ENCODE peak calls at places on chromosomes 13 and 19, in four cellular contexts. One of them, this sample, is unnamed.

GRCh38 chr19:11581740-11582139 is 4.3 kb upstream of the ACP5 start:
- DNase-seq in brain microvascular endothelial cell: peak
- DNase-seq in breast epithelium: no peak
- DNase-seq in body of pancreas: no peak
- DNase-seq in this sample: no peak

GRCh38 chr19:51372021-51372648 is 319 bp downstream of the NKG7 start:
- DNase-seq in body of pancreas: no peak
- DNase-seq in breast epithelium: no peak
- DNase-seq in brain microvascular endothelial cell: no peak
- DNase-seq in this sample: no peak

GRCh38 chr13:98653471-98653985 is 76.6 kb upstream of the STK24 start:
- DNase-seq in breast epithelium: peak
- DNase-seq in body of pancreas: peak
- DNase-seq in brain microvascular endothelial cell: peak
- DNase-seq in this sample: no peak

GRCh38 chr19:55473201-55473600 is 3.2 kb upstream of the ZNF628 start:
- DNase-seq in brain microvascular endothelial cell: no peak
- DNase-seq in body of pancreas: no peak
- DNase-seq in breast epithelium: no peak
- DNase-seq in this sample: no peak

GRCh38 chr13:99304541-99304940 is 2.7 kb downstream of the GPR183 start:
- DNase-seq in body of pancreas: no peak
- DNase-seq in brain microvascular endothelial cell: no peak
- DNase-seq in breast epithelium: no peak
- DNase-seq in this sample: no peak

GRCh38 chr13:112881656-112882554 is 87.1 kb upstream of the MCF2L start:
- DNase-seq in breast epithelium: no peak
- DNase-seq in brain microvascular endothelial cell: no peak
- DNase-seq in body of pancreas: no peak
- DNase-seq in this sample: no peak

GRCh38 chr13:64817721-64818120 is 2412.4 kb downstream of the PCDH9 start:
- DNase-seq in breast epithelium: no peak
- DNase-seq in body of pancreas: no peak
- DNase-seq in brain microvascular endothelial cell: peak
- DNase-seq in this sample: no peak

GRCh38 chr13:37565425-37565824 is 33.1 kb downstream of the POSTN start:
- DNase-seq in breast epithelium: no peak
- DNase-seq in body of pancreas: no peak
- DNase-seq in brain microvascular endothelial cell: no peak
- DNase-seq in this sample: no peak

GRCh38 chr13:73242515-73243015 is 183.8 kb downstream of the KLF5 start:
- DNase-seq in brain microvascular endothelial cell: no peak
- DNase-seq in body of pancreas: no peak
- DNase-seq in breast epithelium: no peak
- DNase-seq in this sample: no peak

GRCh38 chr13:111898956-111899713 is 167.8 kb upstream of the SOX1 start:
- DNase-seq in brain microvascular endothelial cell: no peak
- DNase-seq in breast epithelium: peak
- DNase-seq in body of pancreas: no peak
- DNase-seq in this sample: peak

GRCh38 chr19:12871681-12872080 is 9.6 kb downstream of the DNASE2 start:
- DNase-seq in brain microvascular endothelial cell: no peak
- DNase-seq in body of pancreas: no peak
- DNase-seq in breast epithelium: no peak
- DNase-seq in this sample: no peak

GRCh38 chr13:42102961-42103688 is 54.7 kb downstream of the DGKH start:
- DNase-seq in body of pancreas: no peak
- DNase-seq in breast epithelium: no peak
- DNase-seq in brain microvascular endothelial cell: no peak
- DNase-seq in this sample: no peak

GRCh38 chr13:109314101-109314500 is 472.3 kb downstream of the IRS2 start:
- DNase-seq in body of pancreas: peak
- DNase-seq in brain microvascular endothelial cell: no peak
- DNase-seq in breast epithelium: no peak
- DNase-seq in this sample: no peak

GRCh38 chr13:26742691-26743358 is 17.8 kb downstream of the GPR12 start:
- DNase-seq in breast epithelium: no peak
- DNase-seq in body of pancreas: no peak
- DNase-seq in brain microvascular endothelial cell: no peak
- DNase-seq in this sample: no peak

GRCh38 chr19:18871543-18871942 is 24.4 kb downstream of the CERS1 start:
- DNase-seq in body of pancreas: no peak
- DNase-seq in brain microvascular endothelial cell: no peak
- DNase-seq in breast epithelium: no peak
- DNase-seq in this sample: no peak

GRCh38 chr19:55178781-55179569 is 1.1 kb downstream of the SYT5 start:
- DNase-seq in breast epithelium: no peak
- DNase-seq in body of pancreas: peak
- DNase-seq in brain microvascular endothelial cell: peak
- DNase-seq in this sample: no peak

GRCh38 chr19:40601061-40601973 is at the start of gene LTBP4:
- DNase-seq in breast epithelium: no peak
- DNase-seq in body of pancreas: peak
- DNase-seq in brain microvascular endothelial cell: no peak
- DNase-seq in this sample: peak

GRCh38 chr13:98450495-98451167 is 126.3 kb downstream of the STK24 start:
- DNase-seq in breast epithelium: no peak
- DNase-seq in body of pancreas: no peak
- DNase-seq in brain microvascular endothelial cell: no peak
- DNase-seq in this sample: no peak

GRCh38 chr13:38803566-38803965 is 116.7 kb downstream of the FREM2 start:
- DNase-seq in body of pancreas: no peak
- DNase-seq in brain microvascular endothelial cell: no peak
- DNase-seq in breast epithelium: no peak
- DNase-seq in this sample: no peak

GRCh38 chr13:91132381-91132780 is 215.1 kb upstream of the MIR17HG start:
- DNase-seq in breast epithelium: no peak
- DNase-seq in brain microvascular endothelial cell: no peak
- DNase-seq in body of pancreas: no peak
- DNase-seq in this sample: no peak

GRCh38 chr13:44437356-44438233 is 64.0 kb downstream of the SERP2 start:
- DNase-seq in body of pancreas: no peak
- DNase-seq in brain microvascular endothelial cell: no peak
- DNase-seq in breast epithelium: no peak
- DNase-seq in this sample: no peak

GRCh38 chr13:109180905-109181425 is 551.6 kb downstream of the MYO16 start:
- DNase-seq in body of pancreas: no peak
- DNase-seq in breast epithelium: no peak
- DNase-seq in brain microvascular endothelial cell: peak
- DNase-seq in this sample: no peak

GRCh38 chr13:27427663-27428062 is 3.2 kb downstream of the GTF3A start:
- DNase-seq in breast epithelium: no peak
- DNase-seq in brain microvascular endothelial cell: no peak
- DNase-seq in body of pancreas: no peak
- DNase-seq in this sample: no peak

GRCh38 chr13:113907637-113908617 is 44.1 kb upstream of the GAS6 start:
- DNase-seq in brain microvascular endothelial cell: no peak
- DNase-seq in body of pancreas: peak
- DNase-seq in breast epithelium: peak
- DNase-seq in this sample: peak

GRCh38 chr19:53993448-53993847 is 2.0 kb downstream of the CACNG6 start:
- DNase-seq in body of pancreas: no peak
- DNase-seq in brain microvascular endothelial cell: no peak
- DNase-seq in breast epithelium: no peak
- DNase-seq in this sample: no peak

GRCh38 chr19:28067882-28068281 is 1145.1 kb downstream of the UQCRFS1 start:
- DNase-seq in brain microvascular endothelial cell: no peak
- DNase-seq in body of pancreas: no peak
- DNase-seq in breast epithelium: no peak
- DNase-seq in this sample: no peak

GRCh38 chr13:50951366-50951765 is 41.8 kb downstream of the RNASEH2B start:
- DNase-seq in breast epithelium: no peak
- DNase-seq in body of pancreas: no peak
- DNase-seq in brain microvascular endothelial cell: no peak
- DNase-seq in this sample: no peak

GRCh38 chr19:8242212-8242821 is 33.1 kb downstream of the CERS4 start:
- DNase-seq in breast epithelium: no peak
- DNase-seq in body of pancreas: no peak
- DNase-seq in brain microvascular endothelial cell: no peak
- DNase-seq in this sample: no peak

GRCh38 chr19:27774827-27775226 is 1438.1 kb downstream of the UQCRFS1 start:
- DNase-seq in breast epithelium: no peak
- DNase-seq in brain microvascular endothelial cell: no peak
- DNase-seq in body of pancreas: no peak
- DNase-seq in this sample: no peak

GRCh38 chr13:31322025-31322424 is 122.2 kb downstream of the B3GLCT start:
- DNase-seq in brain microvascular endothelial cell: peak
- DNase-seq in body of pancreas: peak
- DNase-seq in breast epithelium: no peak
- DNase-seq in this sample: no peak

GRCh38 chr19:48868196-48868886 is at the start of gene PLEKHA4:
- DNase-seq in body of pancreas: peak
- DNase-seq in breast epithelium: no peak
- DNase-seq in brain microvascular endothelial cell: no peak
- DNase-seq in this sample: peak

GRCh38 chr19:13610042-13610691 is 103.9 kb upstream of the CACNA1A start:
- DNase-seq in brain microvascular endothelial cell: no peak
- DNase-seq in breast epithelium: no peak
- DNase-seq in body of pancreas: peak
- DNase-seq in this sample: no peak

GRCh38 chr13:83881917-83882625 is at the start of gene SLITRK1:
- DNase-seq in breast epithelium: peak
- DNase-seq in body of pancreas: peak
- DNase-seq in brain microvascular endothelial cell: peak
- DNase-seq in this sample: no peak

DNA sequence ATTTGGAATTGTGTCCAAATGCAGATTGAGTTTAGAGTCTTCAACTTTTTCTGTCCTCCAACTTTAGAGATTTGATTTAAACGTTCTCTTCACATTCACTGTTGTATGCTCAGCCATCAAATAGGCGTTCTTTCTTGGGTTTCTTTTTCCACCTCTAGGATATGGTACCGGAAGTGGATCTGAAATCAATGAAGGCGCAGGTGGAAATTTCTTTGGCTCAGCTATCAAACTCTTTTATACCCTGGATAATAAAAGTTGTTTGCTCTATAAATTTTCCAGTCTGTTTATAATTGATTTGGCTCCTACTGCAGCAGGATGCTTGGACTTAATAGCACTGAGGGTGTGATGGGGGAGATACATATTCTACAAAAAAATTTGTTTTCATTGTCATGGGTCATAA is 1.6 kb downstream of the COG3 start:
- DNase-seq in brain microvascular endothelial cell: no peak
- DNase-seq in body of pancreas: no peak
- DNase-seq in breast epithelium: no peak
- DNase-seq in this sample: no peak
- H3K4me3 ChIP-seq in brain microvascular endothelial cell: peak
- H3K4me3 ChIP-seq in body of pancreas: no peak
- H3K4me3 ChIP-seq in breast epithelium: peak
- H3K4me3 ChIP-seq in this sample: peak

GRCh38 chr13:32426981-32427851 is 714 bp downstream of the N4BP2L1 start:
- DNase-seq in brain microvascular endothelial cell: no peak
- DNase-seq in body of pancreas: peak
- DNase-seq in breast epithelium: peak
- DNase-seq in this sample: peak

GRCh38 chr13:32427852-32428580 is at the start of gene N4BP2L1:
- DNase-seq in body of pancreas: peak
- DNase-seq in brain microvascular endothelial cell: peak
- DNase-seq in breast epithelium: peak
- DNase-seq in this sample: peak

GRCh38 chr13:32425158-32425557 is 2.8 kb downstream of the N4BP2L1 start:
- DNase-seq in brain microvascular endothelial cell: no peak
- DNase-seq in body of pancreas: no peak
- DNase-seq in breast epithelium: no peak
- DNase-seq in this sample: no peak

GRCh38 chr13:32428581-32429072 is 697 bp upstream of the N4BP2L1 start:
- DNase-seq in body of pancreas: no peak
- DNase-seq in breast epithelium: no peak
- DNase-seq in brain microvascular endothelial cell: no peak
- DNase-seq in this sample: no peak

GRCh38 chr13:32426191-32426980 is 1.5 kb downstream of the N4BP2L1 start:
- DNase-seq in breast epithelium: no peak
- DNase-seq in body of pancreas: no peak
- DNase-seq in brain microvascular endothelial cell: no peak
- DNase-seq in this sample: no peak
- H3K27ac ChIP-seq in breast epithelium: peak
- H3K27ac ChIP-seq in body of pancreas: peak
- H3K27ac ChIP-seq in brain microvascular endothelial cell: no peak
- H3K27ac ChIP-seq in this sample: peak

GRCh38 chr13:102772042-102772425 is 1.6 kb downstream of the TEX30 start:
- DNase-seq in breast epithelium: no peak
- DNase-seq in body of pancreas: no peak
- DNase-seq in brain microvascular endothelial cell: no peak
- DNase-seq in this sample: no peak
- H3K4me3 ChIP-seq in breast epithelium: no peak
- H3K4me3 ChIP-seq in body of pancreas: no peak
- H3K4me3 ChIP-seq in brain microvascular endothelial cell: no peak
- H3K4me3 ChIP-seq in this sample: no peak

DNA sequence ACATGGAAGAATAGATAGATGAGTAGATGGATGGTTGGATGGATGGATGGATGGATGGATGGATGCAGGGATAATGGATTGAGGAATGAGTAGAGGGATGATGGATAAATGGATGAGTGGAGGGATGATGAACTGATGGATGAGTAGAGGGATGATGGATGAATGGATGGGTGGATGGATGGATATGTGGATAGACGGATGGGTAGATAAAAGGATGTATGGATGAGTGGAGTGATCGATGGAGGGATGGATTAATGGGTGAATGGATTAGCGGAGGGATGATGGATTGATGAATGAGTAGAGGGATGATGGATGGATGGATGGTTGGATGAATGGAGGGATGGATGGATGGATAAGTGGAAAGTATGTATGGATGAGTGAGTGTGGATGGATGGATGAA is 533.2 kb downstream of the RFC3 start:
- DNase-seq in body of pancreas: no peak
- DNase-seq in breast epithelium: no peak
- DNase-seq in brain microvascular endothelial cell: no peak
- DNase-seq in this sample: no peak
- H3K27ac ChIP-seq in body of pancreas: no peak
- H3K27ac ChIP-seq in breast epithelium: no peak
- H3K27ac ChIP-seq in brain microvascular endothelial cell: no peak
- H3K27ac ChIP-seq in this sample: no peak

GRCh38 chr19:17002455-17002854 is 24.2 kb downstream of the CPAMD8 start:
- DNase-seq in brain microvascular endothelial cell: no peak
- DNase-seq in breast epithelium: no peak
- DNase-seq in body of pancreas: no peak
- DNase-seq in this sample: no peak
- H3K4me3 ChIP-seq in brain microvascular endothelial cell: no peak
- H3K4me3 ChIP-seq in breast epithelium: no peak
- H3K4me3 ChIP-seq in body of pancreas: no peak
- H3K4me3 ChIP-seq in this sample: no peak

DNA sequence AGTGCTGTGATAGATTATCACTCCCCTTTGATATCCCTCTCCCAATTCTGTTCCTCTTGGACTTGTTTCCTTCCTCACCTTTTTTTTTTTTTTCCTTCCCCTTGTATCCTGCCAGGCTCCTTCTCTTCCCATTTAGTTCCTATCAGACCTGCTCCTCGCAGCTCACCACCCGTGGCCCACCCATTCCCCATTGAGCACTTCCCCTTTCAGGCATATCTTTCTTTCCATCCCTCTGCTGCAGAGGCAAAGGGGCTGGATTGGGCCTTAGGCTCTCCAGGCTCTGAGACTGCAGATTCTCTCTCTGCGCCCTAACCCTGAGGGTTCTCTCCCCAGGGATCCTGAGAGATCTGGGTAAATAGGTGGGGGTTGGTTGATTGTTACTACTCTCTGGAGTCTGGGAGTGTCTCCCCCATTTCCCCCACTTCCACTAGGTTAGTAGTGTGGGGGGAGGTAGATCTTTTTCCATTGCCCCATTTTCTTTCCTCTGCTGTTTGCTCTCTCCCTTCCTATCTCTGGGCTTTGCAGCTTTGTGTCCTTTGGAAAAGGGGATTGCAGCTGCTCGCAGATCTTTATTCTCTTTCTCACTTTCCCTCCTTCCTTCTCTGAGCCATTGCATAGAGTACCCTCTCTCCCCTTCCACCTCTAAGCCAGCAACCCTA is 2.3 kb downstream of the ARHGAP35 start:
- DNase-seq in breast epithelium: no peak
- DNase-seq in brain microvascular endothelial cell: no peak
- DNase-seq in body of pancreas: no peak
- DNase-seq in this sample: no peak
- H3K27ac ChIP-seq in breast epithelium: peak
- H3K27ac ChIP-seq in brain microvascular endothelial cell: peak
- H3K27ac ChIP-seq in body of pancreas: peak
- H3K27ac ChIP-seq in this sample: peak

This sample was measured in coronary artery.